ENCODE peak calls at places on chromosomes 7 and 10, in eight cellular contexts. R is fibroblast of mammary gland; O is naive thymus-derived CD4-positive, alpha-beta T cell; J is IMR-90; M is left ventricle myocardium inferior; L is breast epithelium; P is AG10803; A is Peyer's patch. I is an unnamed sample.

GRCh38 chr7:142412551-142413193 is 154.8 kb upstream of the PRSS58 start:
- DNase-seq in P (peak), A (no peak), L (no peak), M (no peak), O (peak), R (peak), J (peak), I (no peak)

GRCh38 chr7:158264881-158265742 is 322.5 kb downstream of the PTPRN2 start:
- DNase-seq in P (no peak), A (no peak), O (no peak), J (no peak), M (no peak), L (no peak), R (no peak), I (no peak)

GRCh38 chr10:31242902-31243301 is 76.1 kb upstream of the ZEB1 start:
- DNase-seq in O (no peak), M (no peak), L (no peak), R (peak), J (peak), A (no peak), P (peak), I (peak)

GRCh38 chr7:144835166-144835611 is 664 bp downstream of the TPK1 start:
- DNase-seq in A (peak), P (peak), L (no peak), O (no peak), R (peak), M (peak), J (peak), I (no peak)

GRCh38 chr10:15864419-15864818 is 4.1 kb upstream of the MINDY3 start:
- DNase-seq in L (no peak), M (no peak), P (no peak), A (no peak), R (no peak), O (no peak), J (no peak), I (no peak)

GRCh38 chr10:95404460-95404858 is 113.7 kb upstream of the PDLIM1 start:
- DNase-seq in M (peak), P (no peak), R (no peak), L (no peak), A (no peak), O (no peak), J (no peak), I (no peak)

GRCh38 chr10:50674469-50675254 is 50.9 kb upstream of the SGMS1 start:
- DNase-seq in J (no peak), A (no peak), M (no peak), P (no peak), R (no peak), L (no peak), O (no peak), I (no peak)

GRCh38 chr10:17923728-17924127 is 28.0 kb upstream of the SLC39A12 start:
- DNase-seq in L (peak), O (no peak), P (peak), R (peak), A (no peak), M (no peak), J (peak), I (peak)

GRCh38 chr10:13815766-13816165 is 229.0 kb downstream of the PRPF18 start:
- DNase-seq in O (no peak), P (peak), L (no peak), A (no peak), R (peak), J (peak), M (no peak), I (no peak)

GRCh38 chr10:114259825-114260224 is 20.8 kb downstream of the VWA2 start:
- DNase-seq in L (no peak), O (no peak), J (peak), P (peak), R (peak), A (no peak), M (peak), I (no peak)

GRCh38 chr7:139055674-139056073 is 19.8 kb upstream of the ZC3HAV1L start:
- DNase-seq in R (peak), J (no peak), P (no peak), O (no peak), A (no peak), L (no peak), M (no peak), I (no peak)

GRCh38 chr7:27113991-27114866 is 11.7 kb upstream of the HOXA2 start:
- DNase-seq in P (no peak), A (no peak), M (no peak), O (no peak), R (no peak), J (peak), L (peak), I (no peak)

GRCh38 chr10:19283285-19283684 is 234.7 kb downstream of the MALRD1 start:
- DNase-seq in R (no peak), O (no peak), M (no peak), J (no peak), L (no peak), A (no peak), P (no peak), I (no peak)

GRCh38 chr10:31362023-31362641 is 43.1 kb downstream of the ZEB1 start:
- DNase-seq in R (no peak), L (no peak), J (no peak), A (no peak), M (no peak), P (no peak), O (no peak), I (no peak)

GRCh38 chr10:33453081-33453850 is 118.8 kb upstream of the NRP1 start:
- DNase-seq in A (no peak), O (no peak), L (no peak), M (no peak), R (peak), J (peak), P (peak), I (peak)

GRCh38 chr7:151891753-151892152 is 14.8 kb upstream of the PRKAG2 start:
- DNase-seq in O (no peak), M (no peak), L (no peak), R (no peak), J (no peak), P (no peak), A (no peak), I (no peak)

GRCh38 chr7:135664046-135664589 is 1.8 kb downstream of the STMP1 start:
- DNase-seq in J (peak), L (no peak), A (no peak), R (peak), M (no peak), O (no peak), P (peak), I (no peak)

GRCh38 chr7:9029671-9030070 is 596.3 kb downstream of the NXPH1 start:
- DNase-seq in J (no peak), M (no peak), L (no peak), P (no peak), R (no peak), O (no peak), A (no peak), I (no peak)

GRCh38 chr10:59971915-59972314 is 65.6 kb upstream of the CCDC6 start:
- DNase-seq in P (peak), L (no peak), M (no peak), O (no peak), J (no peak), A (no peak), R (peak), I (peak)

GRCh38 chr7:123819001-123819400 is 26.0 kb upstream of the HYAL4 start:
- DNase-seq in M (no peak), A (no peak), O (no peak), J (no peak), P (no peak), R (no peak), L (no peak), I (no peak)

GRCh38 chr7:123237-123636 is 69.1 kb upstream of the FAM20C start:
- DNase-seq in P (no peak), M (no peak), R (no peak), A (peak), J (no peak), O (no peak), L (no peak), I (no peak)

GRCh38 chr10:51502124-51502523 is 197.3 kb downstream of the CSTF2T start:
- DNase-seq in P (no peak), M (no peak), A (no peak), L (no peak), R (no peak), O (no peak), J (peak), I (no peak)

GRCh38 chr7:33243319-33243881 is 114.0 kb downstream of the BBS9 start:
- DNase-seq in L (no peak), A (no peak), P (peak), J (peak), M (no peak), R (peak), O (no peak), I (peak)

GRCh38 chr10:83991986-83992753 is 147.1 kb upstream of the GHITM start:
- DNase-seq in J (no peak), L (no peak), P (no peak), M (no peak), R (no peak), O (no peak), A (no peak), I (no peak)

GRCh38 chr7:5237286-5237685 is 45.5 kb upstream of the SLC29A4 start:
- DNase-seq in L (peak), R (peak), P (peak), O (no peak), J (peak), A (no peak), M (peak), I (peak)

GRCh38 chr7:51315393-51316261 is 982 bp downstream of the COBL start:
- DNase-seq in A (no peak), L (peak), R (peak), J (no peak), M (peak), P (no peak), O (no peak), I (peak)

GRCh38 chr10:17963431-17963830 is 11.7 kb downstream of the SLC39A12 start:
- DNase-seq in A (no peak), M (no peak), L (no peak), R (no peak), J (no peak), O (no peak), P (no peak), I (no peak)

GRCh38 chr7:3862774-3863173 is 561.7 kb downstream of the SDK1 start:
- DNase-seq in O (no peak), M (no peak), P (no peak), L (no peak), A (no peak), R (no peak), J (no peak), I (no peak)

GRCh38 chr7:5591547-5591899 is 167.9 kb upstream of the TNRC18 start:
- DNase-seq in M (no peak), J (peak), L (peak), O (no peak), R (no peak), P (peak), A (no peak), I (no peak)

GRCh38 chr7:44972562-44972961 is 6.3 kb downstream of the MYO1G start:
- DNase-seq in A (no peak), R (no peak), L (no peak), M (no peak), O (no peak), P (no peak), J (no peak), I (no peak)

GRCh38 chr10:74047871-74048270 is 50.0 kb downstream of the VCL start:
- DNase-seq in L (no peak), M (no peak), A (no peak), R (peak), J (peak), O (no peak), P (peak), I (no peak)

GRCh38 chr7:38542156-38542555 is 89.0 kb downstream of the AMPH start:
- DNase-seq in M (no peak), A (no peak), P (peak), L (no peak), R (peak), J (peak), O (no peak), I (no peak)

GRCh38 chr7:18505870-18506460 is 10.4 kb downstream of the HDAC9 start:
- DNase-seq in P (peak), R (peak), L (no peak), M (no peak), O (no peak), J (peak), A (no peak), I (no peak)

GRCh38 chr7:70710011-70710480 is 421.9 kb upstream of the GALNT17 start:
- DNase-seq in R (peak), M (no peak), O (no peak), P (peak), L (no peak), A (no peak), J (peak), I (peak)
- H3K4me3 ChIP-seq in R (no peak), M (no peak), O (no peak), P (no peak), L (no peak), A (no peak), J (no peak), I (no peak)

GRCh38 chr10:68871105-68871711 is 29.9 kb upstream of the DDX50 start:
- DNase-seq in A (no peak), P (peak), M (no peak), R (peak), J (peak), O (no peak), L (no peak), I (peak)
- H3K4me3 ChIP-seq in A (no peak), P (no peak), M (no peak), R (no peak), J (no peak), O (no peak), L (no peak), I (no peak)

GRCh38 chr7:66604198-66604597 is 24.5 kb upstream of the KCTD7 start:
- DNase-seq in O (no peak), J (no peak), M (no peak), L (no peak), R (no peak), A (no peak), P (no peak), I (no peak)

DNA sequence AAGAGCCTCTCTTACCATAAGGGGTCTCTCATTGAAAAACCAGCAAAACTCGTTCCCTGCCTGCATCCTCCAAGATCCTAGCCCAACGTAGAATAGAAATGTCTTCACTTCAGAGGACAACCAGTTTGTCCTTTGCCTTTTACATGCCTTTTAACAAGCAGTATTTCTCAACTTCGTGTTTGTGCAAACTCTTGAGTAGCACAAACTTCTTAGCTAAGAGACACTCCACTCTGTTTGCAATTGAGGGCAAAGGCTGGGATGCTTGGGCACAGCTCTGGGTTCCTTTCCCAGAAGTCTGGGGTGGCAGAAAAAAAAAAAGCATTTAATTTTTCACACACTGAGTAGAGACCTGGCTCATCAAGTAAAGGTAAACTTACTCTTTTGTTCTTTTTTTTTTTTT is 19.5 kb upstream of the KCTD7 start:
- DNase-seq in M (no peak), L (no peak), J (no peak), P (no peak), A (no peak), O (no peak), R (no peak), I (no peak)
- H3K4me3 ChIP-seq in M (no peak), L (no peak), J (no peak), P (no peak), A (no peak), O (no peak), R (no peak), I (no peak)

GRCh38 chr10:43461950-43462349 is 25.0 kb downstream of the ZNF487 start:
- DNase-seq in L (no peak), M (no peak), A (no peak), O (peak), R (peak), J (peak), P (peak), I (peak)
- H3K4me3 ChIP-seq in L (no peak), M (no peak), A (peak), O (no peak), R (no peak), J (no peak), P (peak), I (no peak)

DNA sequence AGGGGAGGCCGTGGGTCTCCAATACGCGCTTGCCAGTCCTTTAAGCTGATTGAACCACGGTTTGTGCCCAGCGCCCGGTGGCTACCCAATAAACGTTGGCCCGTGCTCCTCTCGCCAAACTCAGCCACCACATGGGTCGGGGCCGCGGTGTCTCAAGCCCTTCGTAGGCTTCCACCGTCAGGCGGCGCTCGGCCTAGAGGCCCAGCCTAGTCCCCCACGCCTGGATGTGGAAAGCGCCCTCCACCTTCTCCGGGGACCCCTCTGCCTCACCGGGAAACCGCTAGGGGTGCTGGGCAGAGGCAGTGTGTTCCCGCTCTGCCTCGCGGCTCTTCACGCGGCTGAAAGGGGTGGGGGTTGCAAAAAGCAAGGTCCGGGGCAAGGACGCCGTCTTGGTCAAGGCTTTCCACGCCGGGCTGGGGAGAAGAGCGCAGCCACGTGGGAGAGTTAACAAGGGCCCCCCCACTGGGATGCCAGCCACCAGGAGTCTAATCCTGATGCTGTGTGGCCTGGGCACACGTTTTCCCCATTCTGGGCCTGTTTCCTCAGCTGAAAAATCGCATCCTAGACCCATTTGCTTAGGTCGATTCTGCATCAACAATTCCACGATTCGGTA is 29.8 kb downstream of the LEP start:
- DNase-seq in J (no peak), M (peak), P (no peak), L (no peak), A (no peak), R (no peak), O (no peak), I (no peak)
- H3K4me3 ChIP-seq in J (no peak), M (peak), P (no peak), L (peak), A (no peak), R (no peak), O (no peak), I (no peak)

GRCh38 chr7:155227004-155227787 is 70.5 kb upstream of the INSIG1 start:
- DNase-seq in O (no peak), M (no peak), P (no peak), J (no peak), R (no peak), L (no peak), A (no peak), I (no peak)

GRCh38 chr7:155225095-155225494 is 72.6 kb upstream of the INSIG1 start:
- DNase-seq in M (no peak), L (no peak), O (no peak), P (no peak), J (no peak), R (no peak), A (no peak), I (no peak)

GRCh38 chr7:155224116-155224811 is 73.4 kb upstream of the INSIG1 start:
- DNase-seq in A (no peak), P (no peak), R (no peak), L (no peak), J (no peak), M (no peak), O (no peak), I (no peak)

GRCh38 chr7:155226261-155227003 is 71.2 kb upstream of the INSIG1 start:
- DNase-seq in O (no peak), R (no peak), P (no peak), A (no peak), M (no peak), L (no peak), J (no peak), I (no peak)

GRCh38 chr7:155225516-155225915 is 72.2 kb upstream of the INSIG1 start:
- DNase-seq in M (no peak), O (no peak), P (no peak), R (no peak), A (no peak), J (no peak), L (no peak), I (no peak)
- H3K4me3 ChIP-seq in M (no peak), O (no peak), P (no peak), R (no peak), A (no peak), J (no peak), L (no peak), I (no peak)

DNA sequence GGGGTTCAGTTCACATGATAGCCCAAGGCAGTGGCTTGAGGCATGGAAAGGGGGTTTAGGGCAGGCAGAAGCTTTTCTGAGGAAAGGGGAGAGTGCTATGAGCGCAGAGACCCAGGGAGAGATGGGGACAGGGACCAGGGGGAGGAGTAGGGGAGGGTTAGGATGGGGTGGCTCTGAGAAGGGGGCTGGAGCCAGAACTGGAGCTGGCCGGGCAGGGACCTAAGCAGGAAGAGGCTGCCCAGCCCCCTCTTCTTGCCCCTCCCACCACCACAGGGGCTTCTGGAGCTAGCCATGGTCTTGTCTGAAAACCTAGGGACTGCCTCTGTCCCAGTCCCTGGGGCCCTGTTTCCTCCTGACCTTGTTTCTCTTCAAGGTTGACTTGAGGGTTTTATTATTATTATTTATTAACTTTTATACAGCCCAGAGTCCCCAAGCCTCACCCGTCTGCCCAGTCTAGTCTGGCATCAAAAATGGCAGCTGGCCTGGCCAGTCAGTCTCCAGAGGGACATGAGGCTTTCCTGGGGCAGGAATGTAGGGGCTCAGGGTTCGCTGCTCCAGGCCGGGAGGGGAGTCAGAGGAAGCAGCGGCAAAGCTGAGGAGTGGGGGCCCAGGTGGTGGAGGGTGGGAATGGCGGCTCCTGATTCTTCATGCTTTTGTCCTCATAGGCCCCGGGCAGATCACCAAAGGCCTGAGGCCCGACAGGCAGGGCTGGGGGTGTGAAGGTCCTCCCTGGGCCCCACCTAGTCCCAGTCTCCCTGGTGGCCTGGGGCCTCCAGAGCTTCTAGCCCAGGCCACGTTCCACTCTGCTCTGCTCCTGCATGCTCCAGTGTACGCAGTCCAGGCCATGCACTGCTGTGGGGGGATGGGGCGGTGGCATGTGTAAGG is 5.7 kb downstream of the TRIM8 start:
- DNase-seq in L (no peak), R (no peak), A (no peak), P (no peak), O (no peak), M (no peak), J (no peak), I (no peak)
- H3K4me3 ChIP-seq in L (peak), R (no peak), A (peak), P (peak), O (peak), M (peak), J (peak), I (peak)

GRCh38 chr10:11720260-11720741 is 21.9 kb upstream of the ECHDC3 start:
- DNase-seq in L (no peak), A (no peak), R (no peak), P (no peak), M (no peak), J (no peak), O (no peak), I (no peak)
- H3K4me3 ChIP-seq in L (no peak), A (no peak), R (no peak), P (no peak), M (no peak), J (no peak), O (no peak), I (no peak)

I was measured in skeletal muscle cell.